ENCODE peak calls at places on chromosomes 13 and 19, in eight cellular contexts. Q, N, U, E, V, I, R and X are unnamed samples.

GRCh38 chr13:24381539-24382265 is 72.3 kb downstream of the C1QTNF9 start:
- DNase-seq in Q (peak; percentile 52), N (no peak), U (peak; percentile 27), E (no peak), V (peak; percentile 5), I (peak; percentile 36), R (peak; percentile 30), X (no peak)

GRCh38 chr19:4538601-4538954 is 1.3 kb downstream of the LRG1 start:
- DNase-seq in Q (no peak), N (no peak), U (no peak), E (no peak), V (no peak), I (no peak), R (no peak), X (no peak)

GRCh38 chr13:84588023-84588422 is 705.7 kb upstream of the SLITRK1 start:
- DNase-seq in Q (no peak), N (no peak), U (no peak), E (no peak), V (no peak), I (no peak), R (no peak), X (no peak)

GRCh38 chr13:40776681-40777165 is 5.7 kb upstream of the MRPS31 start:
- DNase-seq in Q (peak; percentile 53), N (no peak), U (peak; percentile 31), E (no peak), V (peak; percentile 54), I (no peak), R (no peak), X (no peak)

GRCh38 chr13:25581351-25581750 is 209.6 kb downstream of the ATP8A2 start:
- DNase-seq in Q (no peak), N (no peak), U (no peak), E (no peak), V (no peak), I (no peak), R (no peak), X (no peak)

GRCh38 chr13:102361113-102361512 is 40.7 kb downstream of the FGF14 start:
- DNase-seq in Q (no peak), N (no peak), U (no peak), E (no peak), V (no peak), I (no peak), R (no peak), X (no peak)

GRCh38 chr13:113124211-113125025 is 1.8 kb downstream of the F10 start:
- DNase-seq in Q (no peak), N (no peak), U (no peak), E (no peak), V (no peak), I (no peak), R (no peak), X (no peak)

GRCh38 chr13:20263393-20264044 is 31.4 kb upstream of the GJB6 start:
- DNase-seq in Q (no peak), N (no peak), U (no peak), E (no peak), V (no peak), I (no peak), R (no peak), X (no peak)

GRCh38 chr13:43364210-43365041 is 341.0 kb downstream of the DNAJC15 start:
- DNase-seq in Q (peak; percentile 83), N (no peak), U (peak; percentile 69), E (no peak), V (no peak), I (no peak), R (no peak), X (no peak)

GRCh38 chr13:41085961-41086360 is 24.7 kb downstream of the WBP4 start:
- DNase-seq in Q (no peak), N (no peak), U (no peak), E (no peak), V (no peak), I (no peak), R (no peak), X (no peak)

GRCh38 chr13:22128413-22129198 is 457.7 kb downstream of the FGF9 start:
- DNase-seq in Q (no peak), N (no peak), U (no peak), E (no peak), V (no peak), I (no peak), R (no peak), X (no peak)

GRCh38 chr19:34556500-34556899 is 74.9 kb downstream of the WTIP start:
- DNase-seq in Q (peak; percentile 83), N (no peak), U (peak; percentile 25), E (no peak), V (peak; percentile 30), I (peak; percentile 12), R (no peak), X (no peak)

GRCh38 chr13:60318186-60318585 is 78.8 kb upstream of the TDRD3 start:
- DNase-seq in Q (no peak), N (no peak), U (no peak), E (no peak), V (no peak), I (no peak), R (no peak), X (no peak)

GRCh38 chr13:46630419-46631183 is 77.6 kb downstream of the LRCH1 start:
- DNase-seq in Q (no peak), N (no peak), U (no peak), E (no peak), V (no peak), I (no peak), R (no peak), X (no peak)

GRCh38 chr13:109427148-109427547 is 359.2 kb downstream of the IRS2 start:
- DNase-seq in Q (no peak), N (no peak), U (peak; percentile 35), E (no peak), V (no peak), I (no peak), R (no peak), X (no peak)

GRCh38 chr13:109427695-109428094 is 358.7 kb downstream of the IRS2 start:
- DNase-seq in Q (no peak), N (no peak), U (no peak), E (no peak), V (no peak), I (no peak), R (no peak), X (no peak)

GRCh38 chr13:109425821-109426689 is 360.3 kb downstream of the IRS2 start:
- DNase-seq in Q (no peak), N (no peak), U (no peak), E (no peak), V (no peak), I (no peak), R (no peak), X (no peak)

GRCh38 chr13:109426690-109426990 is 359.7 kb downstream of the IRS2 start:
- DNase-seq in Q (no peak), N (no peak), U (no peak), E (no peak), V (no peak), I (no peak), R (no peak), X (no peak)

DNA sequence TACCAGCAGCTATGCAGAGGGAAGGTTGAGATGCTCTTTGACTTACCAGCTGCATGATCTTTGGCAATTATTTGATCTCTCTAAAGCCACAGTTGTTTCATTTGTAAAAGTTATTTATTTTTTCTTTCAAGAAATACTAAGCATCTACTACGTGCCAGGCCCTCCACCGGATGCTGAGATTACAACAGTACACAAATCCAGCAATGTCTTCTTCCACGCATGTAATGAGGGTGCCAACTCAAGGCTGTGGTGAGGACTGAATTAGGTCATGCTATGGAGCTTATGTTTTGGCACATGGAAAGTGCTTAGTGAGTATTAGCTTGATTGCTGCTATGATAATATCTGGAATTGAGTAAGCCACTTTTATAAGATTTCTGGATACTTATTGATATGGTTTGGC is 358.2 kb downstream of the IRS2 start:
- DNase-seq in Q (no peak), N (no peak), U (no peak), E (no peak), V (no peak), I (no peak), R (no peak), X (no peak)
- TF ChIP-seq CTCF in Q (no peak), N (no peak), U (no peak), E (no peak), V (no peak), I (no peak), R (no peak), X (no peak)

DNA sequence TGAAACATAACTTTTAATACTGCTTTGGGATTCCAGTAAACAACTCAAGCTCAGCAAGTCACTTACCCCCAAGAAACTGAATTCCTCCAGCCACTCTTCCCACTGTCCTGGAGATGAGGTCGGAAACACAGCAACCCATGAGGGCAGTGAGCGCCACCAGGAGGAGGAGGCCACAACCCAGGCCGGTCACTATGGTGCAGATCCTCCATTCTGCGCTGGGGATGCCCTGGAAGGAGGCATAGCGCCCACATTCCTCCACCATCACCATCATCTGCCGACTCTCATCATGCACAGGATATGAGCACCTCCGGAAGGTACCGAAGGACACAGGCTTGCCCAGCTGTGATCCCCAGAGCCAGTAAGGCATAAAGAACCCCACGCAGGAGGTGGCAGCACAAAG is 2.2 kb downstream of the LHFPL6 start:
- DNase-seq in Q (peak; percentile 68), N (no peak), U (no peak), E (no peak), V (no peak), I (peak; percentile 47), R (peak; percentile 21), X (no peak)
- TF ChIP-seq CTCF in Q (peak; percentile 69), N (peak; percentile 58), U (peak; percentile 31), E (no peak), V (peak; percentile 12), I (no peak), R (no peak), X (peak; percentile 42)

GRCh38 chr13:107138468-107138867 is 570.5 kb upstream of the ARGLU1 start:
- DNase-seq in Q (no peak), N (no peak), U (no peak), E (no peak), V (no peak), I (no peak), R (no peak), X (peak; percentile 18)

GRCh38 chr13:107138987-107139386 is 571.0 kb upstream of the ARGLU1 start:
- DNase-seq in Q (no peak), N (no peak), U (no peak), E (no peak), V (no peak), I (peak; percentile 52), R (no peak), X (no peak)

GRCh38 chr13:107141767-107142166 is 573.8 kb upstream of the ARGLU1 start:
- DNase-seq in Q (no peak), N (no peak), U (no peak), E (no peak), V (no peak), I (no peak), R (no peak), X (no peak)

GRCh38 chr13:107144432-107144831 is 576.5 kb upstream of the ARGLU1 start:
- DNase-seq in Q (peak; percentile 3), N (no peak), U (peak; percentile 4), E (no peak), V (peak; percentile 12), I (no peak), R (no peak), X (no peak)
- TF ChIP-seq CTCF in Q (no peak), N (no peak), U (peak; percentile 32), E (no peak), V (peak; percentile 47), I (peak; percentile 44), R (no peak), X (peak; percentile 13)

DNA sequence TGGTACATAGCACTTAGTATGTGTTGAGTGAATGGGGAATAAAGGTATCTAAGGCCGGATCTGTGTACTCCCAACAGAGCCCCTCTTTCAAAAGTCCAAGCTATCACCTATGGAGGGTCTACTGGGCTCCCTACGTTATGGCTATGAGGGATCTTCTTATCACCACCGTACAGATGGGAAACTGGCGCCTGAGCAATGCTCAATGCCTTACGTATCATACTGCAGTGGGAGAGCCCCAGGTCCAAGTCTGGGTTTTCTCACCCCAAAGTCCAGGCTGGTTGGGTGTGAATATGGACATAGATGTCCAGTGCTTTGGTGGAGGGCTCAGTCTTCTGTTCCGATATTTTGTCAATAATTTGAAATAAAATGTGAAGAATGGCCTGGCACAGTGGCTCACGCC is 13.1 kb upstream of the GGACT start:
- DNase-seq in Q (no peak), N (no peak), U (no peak), E (no peak), V (no peak), I (no peak), R (no peak), X (no peak)
- TF ChIP-seq CTCF in Q (no peak), N (no peak), U (no peak), E (no peak), V (no peak), I (no peak), R (no peak), X (no peak)